ENCODE peak calls at places on chromosomes 2 and 18, in eight cellular contexts. R is CD8-positive, alpha-beta memory T cell; G is cardiac fibroblast; K is ELR; J is renal cortical epithelial cell; Q is germinal center; T is hypothalamus; D is neural progenitor cell. U is an unnamed sample.

GRCh38 chr2:111119847-111120252 is 864 bp upstream of the BCL2L11 start:
- DNase-seq in R (peak), G (no peak), K (no peak), J (no peak), Q (peak), T (no peak), D (peak), U (no peak)

GRCh38 chr2:24892928-24893327 is 27.1 kb downstream of the ADCY3 start:
- DNase-seq in R (no peak), G (peak), K (no peak), J (no peak), Q (no peak), T (no peak), D (no peak), U (no peak)

GRCh38 chr18:7520200-7520780 is 46.8 kb upstream of the PTPRM start:
- DNase-seq in R (no peak), G (no peak), K (no peak), J (peak), Q (no peak), T (no peak), D (no peak), U (no peak)

GRCh38 chr2:8229546-8229986 is 452.3 kb upstream of the ID2 start:
- DNase-seq in R (peak), G (peak), K (peak), J (peak), Q (no peak), T (no peak), D (peak), U (peak)

GRCh38 chr2:212974692-212975091 is 176.7 kb downstream of the IKZF2 start:
- DNase-seq in R (no peak), G (peak), K (peak), J (peak), Q (no peak), T (no peak), D (no peak), U (no peak)

GRCh38 chr2:75113217-75113616 is 86.1 kb downstream of the TACR1 start:
- DNase-seq in R (no peak), G (no peak), K (no peak), J (no peak), Q (no peak), T (no peak), D (no peak), U (no peak)

GRCh38 chr2:217740796-217741195 is 262.0 kb downstream of the TNS1 start:
- DNase-seq in R (no peak), G (no peak), K (no peak), J (no peak), Q (no peak), T (no peak), D (no peak), U (no peak)

GRCh38 chr2:53473236-53473635 is 294.4 kb upstream of the CHAC2 start:
- DNase-seq in R (no peak), G (no peak), K (peak), J (no peak), Q (no peak), T (no peak), D (peak), U (no peak)

GRCh38 chr2:20519309-20519708 is 72.4 kb downstream of the RHOB start:
- DNase-seq in R (no peak), G (no peak), K (no peak), J (no peak), Q (no peak), T (no peak), D (no peak), U (peak)

GRCh38 chr18:36711014-36711725 is 117.6 kb downstream of the TPGS2 start:
- DNase-seq in R (no peak), G (no peak), K (no peak), J (peak), Q (no peak), T (no peak), D (no peak), U (no peak)

GRCh38 chr2:128311216-128311754 is 7.4 kb downstream of the HS6ST1 start:
- DNase-seq in R (peak), G (no peak), K (no peak), J (no peak), Q (no peak), T (no peak), D (no peak), U (no peak)

GRCh38 chr2:196315388-196316049 is 144.1 kb upstream of the STK17B start:
- DNase-seq in R (no peak), G (peak), K (peak), J (peak), Q (no peak), T (no peak), D (no peak), U (no peak)